ENCODE peak calls at places on chromosomes 2 and 18, in six cellular contexts. O is cardiac muscle cell; K is HCT116; B is CD8-positive, alpha-beta memory T cell; J is breast epithelium; I is heart left ventricle. E is an unnamed sample. For H3K4me1, the result is how much of the 10 kb centered on the place peaks cover.

GRCh38 chr2:104852161-104852689 is 1.7 kb upstream of the POU3F3 start:
- DNase-seq in J (no peak), I (no peak), O (peak), B (no peak), K (no peak), E (no peak)

GRCh38 chr18:68796936-68797690 is 767 bp upstream of the CCDC102B start:
- DNase-seq in B (no peak), O (no peak), K (no peak), I (no peak), J (no peak), E (no peak)

GRCh38 chr2:84870306-84870705 is 10.6 kb downstream of the TRABD2A start:
- DNase-seq in O (no peak), I (no peak), J (no peak), B (no peak), K (no peak), E (peak)

GRCh38 chr2:28319118-28320008 is 73.3 kb upstream of the FOSL2 start:
- DNase-seq in B (no peak), I (no peak), K (no peak), J (no peak), O (no peak), E (no peak)

GRCh38 chr18:58552057-58552461 is 76.8 kb downstream of the ALPK2 start:
- DNase-seq in J (no peak), K (no peak), B (no peak), I (no peak), O (no peak), E (no peak)

GRCh38 chr2:135890149-135890548 is 13.9 kb upstream of the MCM6 start:
- DNase-seq in I (no peak), B (no peak), K (no peak), O (no peak), J (no peak), E (no peak)

GRCh38 chr2:103959174-103960125 is 894.5 kb upstream of the POU3F3 start:
- DNase-seq in I (no peak), K (no peak), B (no peak), O (peak), J (no peak), E (no peak)

GRCh38 chr2:67251741-67252140 is 145.4 kb upstream of the ETAA1 start:
- DNase-seq in J (no peak), O (no peak), I (no peak), K (no peak), B (no peak), E (no peak)

GRCh38 chr2:238143239-238143951 is 4.9 kb downstream of the KLHL30 start:
- DNase-seq in O (no peak), B (no peak), I (no peak), K (peak), J (no peak), E (peak)

GRCh38 chr18:32010124-32010745 is 8.4 kb upstream of the RNF125 start:
- DNase-seq in J (no peak), B (no peak), O (no peak), I (no peak), K (peak), E (no peak)

GRCh38 chr2:195490304-195490703 is 166.7 kb upstream of the SLC39A10 start:
- DNase-seq in J (no peak), I (no peak), O (no peak), K (no peak), B (no peak), E (no peak)

GRCh38 chr18:63000839-63001238 is 285.5 kb downstream of the PHLPP1 start:
- DNase-seq in O (no peak), J (no peak), K (no peak), I (no peak), B (no peak), E (no peak)

GRCh38 chr2:200065477-200065876 is 110.1 kb downstream of the MAIP1 start:
- DNase-seq in I (no peak), J (no peak), K (no peak), B (no peak), O (no peak), E (no peak)

GRCh38 chr18:12376718-12377555 is at the start of gene AFG3L2:
- DNase-seq in J (peak), B (peak), I (peak), K (peak), O (peak), E (peak)

GRCh38 chr2:135657806-135658582 is 83.7 kb upstream of the UBXN4 start:
- DNase-seq in O (no peak), J (no peak), I (no peak), K (no peak), B (peak), E (no peak)

GRCh38 chr2:29114841-29115609 is at the start of gene CLIP4:
- DNase-seq in J (no peak), I (peak), O (peak), K (no peak), B (peak), E (no peak)

GRCh38 chr2:29632018-29632417 is 289.4 kb downstream of the ALK start:
- DNase-seq in I (no peak), B (no peak), K (no peak), J (no peak), O (no peak), E (no peak)

GRCh38 chr2:167988296-167988695 is 259.1 kb downstream of the STK39 start:
- DNase-seq in J (no peak), B (no peak), O (no peak), K (no peak), I (no peak), E (no peak)

GRCh38 chr2:77521482-77521881 is 694 bp downstream of the LRRTM4 start:
- DNase-seq in I (no peak), J (no peak), O (peak), B (no peak), K (no peak), E (no peak)

GRCh38 chr2:36516136-36516870 is 81.7 kb downstream of the FEZ2 start:
- DNase-seq in I (no peak), O (no peak), B (no peak), J (no peak), K (no peak), E (no peak)

GRCh38 chr2:231293163-231293562 is 94.7 kb downstream of the ARMC9 start:
- DNase-seq in J (no peak), K (no peak), B (no peak), O (no peak), I (no peak), E (no peak)

GRCh38 chr2:38610851-38611801 is 8.4 kb upstream of the HNRNPLL start:
- DNase-seq in O (no peak), I (no peak), B (no peak), K (no peak), J (no peak), E (no peak)

GRCh38 chr2:234293973-234294372 is 202.9 kb downstream of the ARL4C start:
- DNase-seq in O (no peak), I (no peak), K (peak), B (no peak), J (no peak), E (no peak)

GRCh38 chr18:31211047-31211446 is 48.4 kb upstream of the DSC1 start:
- DNase-seq in B (no peak), K (no peak), O (no peak), I (no peak), J (no peak), E (no peak)

GRCh38 chr2:236608308-236608564 is 38.6 kb downstream of the ACKR3 start:
- DNase-seq in O (no peak), B (no peak), J (no peak), I (no peak), K (no peak), E (no peak)

GRCh38 chr2:241156997-241157441 is 6.8 kb downstream of the PPP1R7 start:
- DNase-seq in O (no peak), B (no peak), I (no peak), J (no peak), K (no peak), E (no peak)

GRCh38 chr2:120902532-120903088 is 166.9 kb downstream of the GLI2 start:
- DNase-seq in O (no peak), K (no peak), I (no peak), B (no peak), J (no peak), E (no peak)

GRCh38 chr2:37585982-37586621 is 85.3 kb downstream of the CDC42EP3 start:
- DNase-seq in B (peak), J (no peak), K (peak), O (no peak), I (no peak), E (peak)

GRCh38 chr2:144510206-144510991 is 9.5 kb downstream of the ZEB2 start:
- DNase-seq in I (no peak), K (no peak), O (peak), B (peak), J (no peak), E (no peak)

GRCh38 chr2:160205511-160205910 is 5.4 kb upstream of the ITGB6 start:
- DNase-seq in J (peak), B (no peak), I (no peak), K (peak), O (no peak), E (peak)

GRCh38 chr2:54578668-54579045 is 122.5 kb downstream of the SPTBN1 start:
- DNase-seq in K (no peak), I (no peak), B (no peak), O (no peak), J (no peak), E (no peak)

GRCh38 chr2:69578201-69578555 is 65.4 kb downstream of the AAK1 start:
- DNase-seq in K (no peak), I (no peak), O (no peak), B (no peak), J (no peak), E (no peak)

GRCh38 chr18:35059280-35059927 is 18.2 kb downstream of the MAPRE2 start:
- DNase-seq in B (no peak), I (no peak), K (no peak), O (no peak), J (no peak), E (no peak)

GRCh38 chr18:9106800-9107574 is 4.5 kb downstream of the NDUFV2 start:
- DNase-seq in J (no peak), O (no peak), B (no peak), K (no peak), I (no peak), E (no peak)

GRCh38 chr18:9103488-9103887 is 989 bp downstream of the NDUFV2 start:
- DNase-seq in O (no peak), J (no peak), B (peak), K (no peak), I (no peak), E (no peak)

GRCh38 chr18:9104244-9104901 is 1.9 kb downstream of the NDUFV2 start:
- DNase-seq in K (no peak), J (no peak), B (no peak), I (no peak), O (no peak), E (no peak)

GRCh38 chr18:9106094-9106493 is 3.6 kb downstream of the NDUFV2 start:
- DNase-seq in I (no peak), K (no peak), O (no peak), B (no peak), J (no peak), E (no peak)

DNA sequence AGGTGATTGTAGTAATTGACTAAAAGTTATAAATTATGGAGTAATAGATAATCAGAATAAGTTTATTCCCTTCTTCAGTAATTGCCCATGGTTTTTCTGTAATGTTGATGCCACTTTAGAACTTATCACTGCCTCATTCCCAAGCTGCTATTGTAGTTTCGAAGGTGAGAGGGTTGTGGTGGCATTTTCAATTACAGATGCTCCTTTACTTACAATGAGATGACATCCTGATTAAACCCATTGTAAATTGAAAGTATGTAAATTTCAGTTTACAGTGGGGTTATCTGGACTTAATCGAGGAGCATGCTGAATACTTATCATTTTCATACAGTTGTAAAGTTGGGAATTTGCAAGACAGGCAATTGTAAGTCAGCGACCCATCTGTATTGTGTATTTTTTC is 2.9 kb downstream of the NDUFV2 start:
- DNase-seq in B (no peak), K (no peak), I (no peak), O (no peak), J (no peak), E (no peak)
- H3K4me1 ChIP-seq in B (half or more), K (under half), I (half or more), O (half or more), J (under half), E (under half)

GRCh38 chr2:217784996-217785543 is 217.7 kb downstream of the TNS1 start:
- DNase-seq in B (no peak), O (no peak), I (no peak), J (no peak), K (no peak), E (no peak)
- H3K27ac ChIP-seq in B (no peak), O (no peak), I (no peak), J (no peak), K (no peak), E (peak)

DNA sequence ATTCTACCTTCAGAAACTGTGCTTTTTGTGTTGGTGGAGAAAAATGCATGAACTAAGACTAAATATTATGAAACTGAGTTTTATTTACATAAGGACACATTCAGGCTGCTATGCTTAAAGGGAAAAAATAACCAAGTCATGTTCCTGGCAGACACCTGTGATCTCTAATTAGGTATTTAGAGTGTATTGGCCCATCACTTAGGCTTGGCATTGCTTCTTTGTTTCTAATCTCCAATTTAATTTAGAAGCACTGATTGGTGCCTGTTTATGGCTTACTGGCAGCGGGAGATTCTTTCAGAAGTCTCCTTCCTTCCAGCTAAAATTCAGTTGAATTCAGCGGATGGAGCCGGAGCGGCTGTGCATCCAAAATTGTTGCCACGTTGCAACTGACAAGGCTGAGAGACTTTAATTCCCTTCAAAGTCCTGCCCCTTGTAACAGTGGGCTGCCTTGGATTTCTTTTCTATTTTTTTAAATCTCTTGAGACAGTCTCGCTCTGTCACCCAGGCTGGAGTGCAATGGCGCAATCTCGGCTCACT is 66.5 kb downstream of the VWA3B start:
- DNase-seq in K (no peak), O (no peak), I (no peak), B (no peak), J (no peak), E (no peak)
- H3K4me3 ChIP-seq in K (no peak), O (no peak), I (no peak), B (no peak), J (no peak), E (no peak)

GRCh38 chr2:232318175-232318855 is 60.2 kb upstream of the ALPP start:
- DNase-seq in I (no peak), B (no peak), O (no peak), J (peak), K (no peak), E (no peak)

GRCh38 chr2:232321156-232321816 is 57.3 kb upstream of the ALPP start:
- DNase-seq in O (no peak), B (peak), K (no peak), J (peak), I (no peak), E (no peak)

GRCh38 chr2:232321817-232322559 is 56.6 kb upstream of the ALPP start:
- DNase-seq in B (no peak), O (no peak), I (no peak), K (no peak), J (peak), E (peak)

GRCh38 chr2:232319117-232320037 is 59.2 kb upstream of the ALPP start:
- DNase-seq in K (no peak), J (peak), B (no peak), I (peak), O (no peak), E (no peak)

DNA sequence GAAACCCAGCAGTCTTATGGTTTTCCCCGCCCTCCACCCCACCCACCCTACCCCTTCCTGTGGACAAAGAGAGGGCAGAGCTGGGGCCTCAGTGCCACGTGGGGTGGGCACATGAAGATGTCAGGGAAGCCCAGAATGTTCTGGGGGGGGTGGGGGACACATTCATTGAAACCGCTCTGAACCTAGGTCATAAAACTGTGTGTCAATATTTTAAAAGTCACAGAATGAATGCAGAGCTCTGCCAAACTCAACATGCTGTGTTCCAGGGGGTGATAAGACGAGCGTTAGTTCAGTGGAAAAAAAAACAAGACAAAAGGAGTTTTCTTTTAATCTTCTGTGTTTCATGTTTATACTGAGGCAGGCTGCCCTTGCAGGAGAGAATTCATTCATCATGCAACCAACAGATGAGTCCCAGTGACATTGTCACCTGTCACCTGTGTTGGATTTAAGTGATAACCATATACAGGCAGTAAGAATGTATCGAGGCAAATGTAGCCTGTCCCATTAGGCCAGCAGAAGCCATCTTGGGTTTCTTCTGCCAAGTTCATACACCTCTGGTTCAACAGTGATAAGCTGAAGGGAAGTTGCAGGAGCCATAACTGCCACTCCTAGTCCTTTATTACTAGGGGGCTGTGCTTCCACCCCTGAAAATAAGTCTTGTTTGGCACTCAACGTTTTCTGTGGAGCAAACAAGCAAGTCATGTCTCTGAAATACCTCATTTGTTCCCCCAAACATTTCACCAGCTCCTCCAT is 58.3 kb upstream of the ALPP start:
- DNase-seq in O (no peak), J (peak), B (no peak), I (no peak), K (no peak), E (no peak)
- H3K4me1 ChIP-seq in O (under half), J (under half), B (half or more), I (under half), K (under half), E (under half)

E was measured in ascending aorta.